ENCODE peak calls at places on chromosomes 16 and 17, in ten cellular contexts. X, S, F, W, C, V, U, G, H and N are unnamed samples.

GRCh38 chr17:77738666-77739531 is 219.6 kb upstream of the TNRC6C start:
- DNase-seq in V (no peak), F (peak), S (no peak), C (peak), G (no peak), H (no peak), U (no peak), X (no peak), W (no peak), N (no peak)

GRCh38 chr17:27530791-27531391 is 74.6 kb downstream of the KSR1 start:
- DNase-seq in C (no peak), G (no peak), F (no peak), H (no peak), V (no peak), X (no peak), S (no peak), W (no peak), U (no peak), N (no peak)

GRCh38 chr17:71933306-71933705 is 187.5 kb upstream of the SOX9 start:
- DNase-seq in H (no peak), S (no peak), G (no peak), F (no peak), X (no peak), V (no peak), W (no peak), C (no peak), U (no peak), N (no peak)

GRCh38 chr16:67669499-67670101 is 3.0 kb downstream of the C16orf86 start:
- DNase-seq in X (no peak), F (no peak), S (no peak), U (no peak), V (no peak), C (no peak), H (no peak), G (no peak), W (no peak), N (no peak)

GRCh38 chr16:27520982-27521673 is 28.6 kb downstream of the GTF3C1 start:
- DNase-seq in H (no peak), W (no peak), U (no peak), X (no peak), C (no peak), F (peak), G (no peak), V (no peak), S (no peak), N (no peak)

GRCh38 chr17:56262854-56263253 is 109.6 kb downstream of the ANKFN1 start:
- DNase-seq in S (no peak), G (no peak), W (no peak), U (no peak), H (no peak), C (no peak), X (no peak), V (no peak), F (no peak), N (no peak)

GRCh38 chr17:39551879-39552278 is 55.8 kb downstream of the NEUROD2 start:
- DNase-seq in V (no peak), F (no peak), U (no peak), S (no peak), H (peak), X (no peak), W (no peak), G (no peak), C (no peak), N (no peak)

GRCh38 chr17:82242977-82243647 is 14.3 kb downstream of the SLC16A3 start:
- DNase-seq in S (no peak), W (no peak), U (no peak), G (no peak), H (peak), X (no peak), C (peak), F (peak), V (peak), N (peak)

GRCh38 chr16:72938426-72939164 is 109.3 kb downstream of the ZFHX3 start:
- DNase-seq in W (no peak), G (no peak), U (no peak), V (peak), X (no peak), H (peak), F (peak), C (no peak), S (peak), N (peak)

GRCh38 chr16:24534634-24535033 is 4.7 kb upstream of the RBBP6 start:
- DNase-seq in G (no peak), U (no peak), H (no peak), S (no peak), C (no peak), X (no peak), F (peak), W (no peak), V (no peak), N (no peak)

GRCh38 chr16:2726923-2727322 is 6.9 kb upstream of the PRSS27 start:
- DNase-seq in C (no peak), G (no peak), W (no peak), X (no peak), S (no peak), H (no peak), U (no peak), V (no peak), F (no peak), N (no peak)

GRCh38 chr17:76575570-76575969 is 10.1 kb downstream of the ST6GALNAC2 start:
- DNase-seq in X (no peak), H (no peak), W (no peak), G (no peak), C (no peak), V (no peak), S (no peak), F (no peak), U (no peak), N (no peak)

GRCh38 chr16:68548947-68549346 is 9.9 kb downstream of the ZFP90 start:
- DNase-seq in W (no peak), U (peak), H (no peak), G (no peak), V (no peak), S (no peak), F (no peak), X (no peak), C (no peak), N (no peak)

GRCh38 chr16:89921131-89921698 is 1.9 kb upstream of the TUBB3 start:
- DNase-seq in G (no peak), S (no peak), H (no peak), C (no peak), U (no peak), W (no peak), F (no peak), V (no peak), X (no peak), N (no peak)

GRCh38 chr17:61442878-61443474 is 9.2 kb upstream of the TBX4 start:
- DNase-seq in W (no peak), G (no peak), C (no peak), V (no peak), X (no peak), F (no peak), U (no peak), H (no peak), S (no peak), N (no peak)

GRCh38 chr16:11258553-11259287 is 2.7 kb upstream of the SOCS1 start:
- DNase-seq in V (no peak), U (no peak), W (peak), G (no peak), C (peak), H (no peak), F (no peak), X (peak), S (no peak), N (no peak)

GRCh38 chr17:72219136-72219823 is 98.5 kb downstream of the SOX9 start:
- DNase-seq in F (no peak), H (no peak), W (no peak), U (no peak), X (no peak), S (no peak), G (no peak), C (no peak), V (no peak), N (no peak)

GRCh38 chr16:88750854-88751253 is 34.2 kb downstream of the PIEZO1 start:
- DNase-seq in U (no peak), S (no peak), X (no peak), W (no peak), G (no peak), H (no peak), V (no peak), F (no peak), C (no peak), N (no peak)

GRCh38 chr16:19153876-19154275 is 14.2 kb upstream of the SYT17 start:
- DNase-seq in X (no peak), G (no peak), F (peak), V (no peak), H (peak), C (no peak), S (peak), U (no peak), W (no peak), N (no peak)

GRCh38 chr17:34781571-34782108 is 179.6 kb downstream of the CCT6B start:
- DNase-seq in H (peak), F (no peak), S (peak), V (no peak), U (no peak), G (no peak), X (no peak), C (peak), W (no peak), N (no peak)

GRCh38 chr17:57084361-57084801 is 665 bp upstream of the AKAP1 start:
- DNase-seq in G (no peak), H (peak), S (no peak), V (no peak), U (no peak), F (no peak), W (no peak), C (no peak), X (no peak), N (no peak)

GRCh38 chr17:64133546-64134215 is 3.7 kb upstream of the ERN1 start:
- DNase-seq in S (peak), U (no peak), H (peak), C (peak), W (no peak), G (no peak), F (peak), V (no peak), X (no peak), N (peak)

GRCh38 chr17:58380207-58381123 is 28.5 kb upstream of the SUPT4H1 start:
- DNase-seq in H (no peak), C (no peak), U (no peak), G (no peak), W (no peak), V (no peak), F (no peak), X (no peak), S (no peak), N (no peak)

GRCh38 chr17:79305831-79306687 is 231.4 kb downstream of the ENGASE start:
- DNase-seq in U (no peak), V (no peak), C (no peak), F (no peak), W (no peak), X (no peak), S (no peak), H (no peak), G (no peak), N (peak)

GRCh38 chr17:65514082-65514481 is 47.4 kb downstream of the AXIN2 start:
- DNase-seq in G (no peak), V (no peak), S (no peak), F (peak), H (peak), X (no peak), U (no peak), W (no peak), C (no peak), N (peak)